ENCODE peak calls at places on chromosomes 12 and 14, in four cellular contexts. M is CD4-positive, alpha-beta T cell; X is kidney epithelial cell; J is GM23248. L is an unnamed sample. For H3K27me3, the result is how much of the 10 kb centered on the place peaks cover.

GRCh38 chr12:4272014-4272975 is 1.3 kb upstream of the CCND2 start:
- DNase-seq in M (peak), X (no peak), J (peak), L (peak)

GRCh38 chr12:63820427-63820826 is 24.1 kb upstream of the SRGAP1 start:
- DNase-seq in M (no peak), X (no peak), J (no peak), L (no peak)

GRCh38 chr14:91129261-91129660 is 15.4 kb downstream of the DGLUCY start:
- DNase-seq in M (no peak), X (no peak), J (no peak), L (no peak)

GRCh38 chr12:25701290-25701689 is 148.2 kb upstream of the LMNTD1 start:
- DNase-seq in M (no peak), X (no peak), J (peak), L (peak)

GRCh38 chr14:95784137-95784536 is 70.2 kb upstream of the TCL1A start:
- DNase-seq in M (no peak), X (no peak), J (peak), L (peak)

GRCh38 chr12:113482334-113482733 is 10.7 kb upstream of the LHX5 start:
- DNase-seq in M (no peak), X (no peak), J (no peak), L (no peak)

GRCh38 chr12:124361074-124361965 is 66.4 kb downstream of the RFLNA start:
- DNase-seq in M (no peak), X (no peak), J (peak), L (no peak)

GRCh38 chr14:99155173-99155777 is 116.7 kb downstream of the BCL11B start:
- DNase-seq in M (no peak), X (no peak), J (peak), L (peak)

GRCh38 chr12:108890208-108890607 is 10.3 kb downstream of the DAO start:
- DNase-seq in M (no peak), X (no peak), J (peak), L (no peak)

GRCh38 chr14:88439088-88439487 is 53.6 kb downstream of the SPATA7 start:
- DNase-seq in M (no peak), X (no peak), J (no peak), L (no peak)

GRCh38 chr12:2683283-2684025 is 111.3 kb upstream of the FKBP4 start:
- DNase-seq in M (no peak), X (no peak), J (peak), L (no peak)

GRCh38 chr12:92538970-92539749 is 163.6 kb upstream of the PLEKHG7 start:
- DNase-seq in M (no peak), X (peak), J (peak), L (peak)

GRCh38 chr12:1747609-1748008 is 56.7 kb downstream of the ADIPOR2 start:
- DNase-seq in M (no peak), X (no peak), J (peak), L (no peak)

GRCh38 chr12:24172773-24173447 is 223.4 kb upstream of the SOX5 start:
- DNase-seq in M (no peak), X (no peak), J (no peak), L (no peak)

GRCh38 chr14:75469606-75470237 is 41.9 kb downstream of the JDP2 start:
- DNase-seq in M (no peak), X (no peak), J (peak), L (no peak)

GRCh38 chr14:91059576-91060471 is 617 bp downstream of the RPS6KA5 start:
- DNase-seq in M (peak), X (no peak), J (peak), L (no peak)

GRCh38 chr12:57551637-57552305 is 1.9 kb downstream of the KIF5A start:
- DNase-seq in M (no peak), X (no peak), J (no peak), L (no peak)

GRCh38 chr12:57548488-57548887 is 1.4 kb upstream of the KIF5A start:
- DNase-seq in M (no peak), X (no peak), J (peak), L (no peak)

GRCh38 chr12:57549203-57549908 is 488 bp upstream of the KIF5A start:
- DNase-seq in M (no peak), X (no peak), J (no peak), L (no peak)

GRCh38 chr12:57550628-57551549 is 1.0 kb downstream of the KIF5A start:
- DNase-seq in M (no peak), X (no peak), J (no peak), L (no peak)

GRCh38 chr12:57549909-57550627 is at the start of gene KIF5A:
- DNase-seq in M (peak), X (no peak), J (peak), L (peak)
- H3K27me3 ChIP-seq in M (under half), X (under half), J (under half), L (under half)

GRCh38 chr14:30872602-30873001 is 1.8 kb upstream of the COCH start:
- DNase-seq in M (no peak), X (no peak), J (no peak), L (no peak)
- H3K27me3 ChIP-seq in M (half or more), X (under half), J (half or more), L (under half)

DNA sequence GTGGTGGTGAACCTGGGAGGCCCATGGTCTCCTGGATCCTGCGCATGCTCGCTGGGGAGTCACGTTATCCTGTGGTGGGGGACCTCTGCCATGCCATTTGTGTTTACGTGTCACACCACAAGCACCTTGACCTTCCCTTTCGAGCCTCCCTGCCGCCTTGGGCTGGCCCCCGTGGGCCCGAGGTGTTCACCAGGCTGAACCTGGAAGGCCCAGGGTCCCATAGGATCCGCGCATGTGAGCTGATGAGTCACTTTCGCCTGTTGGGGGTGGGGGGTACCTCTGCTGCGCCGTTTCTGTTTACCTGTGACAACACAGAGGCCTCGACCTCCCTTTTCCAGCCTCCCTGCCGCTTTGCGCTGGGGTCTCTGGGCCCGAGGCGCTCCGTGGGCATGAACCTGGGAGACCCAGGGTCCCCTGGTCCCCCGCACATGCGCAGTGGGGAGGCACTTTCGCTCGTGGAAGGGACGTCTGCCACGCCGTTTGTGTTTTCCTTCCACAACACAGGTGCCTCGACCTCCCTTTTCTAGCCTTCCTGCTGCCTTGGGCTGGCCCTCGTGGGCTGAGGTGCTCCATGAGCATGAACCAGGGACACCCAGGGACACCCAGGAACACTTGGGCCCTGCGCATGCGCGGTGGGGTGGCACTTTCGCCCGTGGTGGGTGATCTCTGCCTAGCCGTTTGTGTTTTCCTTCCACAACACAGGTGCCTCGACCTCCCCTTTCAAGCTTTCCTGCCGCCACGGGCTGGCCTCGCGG is 334.1 kb downstream of the ALG10 start:
- DNase-seq in M (no peak), X (no peak), J (no peak), L (no peak)
- H3K27me3 ChIP-seq in M (under half), X (under half), J (under half), L (under half)

GRCh38 chr12:54421175-54421872 is 2.3 kb upstream of the ITGA5 start:
- DNase-seq in M (no peak), X (no peak), J (peak), L (peak)
- H3K27me3 ChIP-seq in M (under half), X (under half), J (under half), L (under half)

DNA sequence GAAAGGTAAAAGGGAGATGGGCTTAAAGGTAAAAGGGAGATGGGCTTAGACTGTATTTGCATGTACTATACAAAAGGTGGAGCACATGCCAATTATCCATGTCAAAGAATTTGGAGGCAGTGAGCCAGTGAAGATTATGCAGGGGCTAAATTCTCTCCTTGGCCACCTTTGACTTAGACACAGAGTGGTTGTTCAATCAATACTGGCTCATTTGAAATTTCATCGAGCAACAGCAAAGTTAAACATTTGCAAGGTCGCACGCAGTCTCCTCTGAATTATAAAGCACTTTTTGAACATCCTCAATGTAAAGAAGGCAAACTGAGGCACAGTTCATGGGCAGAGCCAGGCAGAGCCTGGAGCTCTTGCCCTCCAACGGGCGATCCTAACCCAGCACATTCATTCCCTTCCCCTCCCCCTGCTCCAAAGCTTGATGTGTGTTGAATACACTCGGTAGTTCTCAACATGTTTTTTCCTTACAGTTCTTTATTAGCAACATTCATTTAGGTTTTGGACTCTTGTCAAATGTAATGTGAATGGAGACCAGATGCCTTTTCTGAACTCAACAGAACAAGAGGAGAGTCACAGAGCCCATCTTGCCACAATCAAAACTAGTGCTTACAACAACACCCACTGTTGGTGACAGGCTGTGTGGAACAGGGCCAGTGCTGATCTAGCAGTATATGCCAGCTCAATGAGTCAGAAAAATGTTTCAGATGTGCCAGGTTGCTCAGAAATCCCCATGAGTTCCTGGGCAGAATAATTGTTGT is 169.6 kb upstream of the G2E3 start:
- DNase-seq in M (no peak), X (no peak), J (peak), L (peak)
- H3K27me3 ChIP-seq in M (under half), X (under half), J (under half), L (under half)

DNA sequence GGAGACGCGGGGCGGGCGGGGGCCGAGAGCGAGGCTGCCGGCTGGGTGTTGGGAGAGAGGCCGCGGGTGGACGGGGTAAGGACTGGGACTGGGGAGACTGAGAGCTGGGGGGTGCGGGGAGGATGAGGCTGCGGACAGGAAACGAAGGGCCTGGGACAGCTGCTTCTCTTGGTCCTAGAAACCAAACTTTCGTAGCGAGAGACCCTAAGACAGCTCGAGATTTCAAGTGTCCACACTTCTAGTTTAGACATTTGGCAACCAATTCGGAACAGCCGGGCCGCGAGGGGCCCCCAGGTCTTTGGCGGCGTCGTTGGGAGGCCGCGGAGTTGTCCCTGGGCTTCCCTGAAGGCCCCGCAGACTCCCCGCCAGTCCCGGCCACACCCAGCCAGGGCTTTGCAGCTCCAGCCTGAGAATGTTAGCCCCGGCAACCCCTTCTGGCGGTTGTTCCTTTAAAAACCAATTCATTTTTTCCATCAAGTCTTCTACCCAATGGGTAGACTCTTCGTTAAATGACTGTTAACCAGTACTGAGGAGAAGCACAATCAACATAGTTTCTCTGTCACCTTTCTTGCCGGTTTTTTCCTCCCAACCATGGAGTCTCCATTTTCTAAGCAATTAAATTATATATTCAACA is 11.5 kb downstream of the NKX2-1 start:
- DNase-seq in M (no peak), X (no peak), J (no peak), L (no peak)
- H3K27me3 ChIP-seq in M (half or more), X (half or more), J (half or more), L (half or more)